ENCODE peak calls at places on chromosomes 3 and 15, in four cellular contexts. D is vagina, M is spleen, R is heart left ventricle. E is an unnamed sample.

GRCh38 chr3:185420762-185421161 is 57.8 kb downstream of the MAP3K13 start:
- DNase-seq in D (no peak), R (no peak), M (no peak), E (no peak)

GRCh38 chr3:126545544-126545943 is 13.2 kb downstream of the C3orf22 start:
- DNase-seq in M (peak; percentile 37), D (no peak), R (no peak), E (no peak)

GRCh38 chr15:101596633-101597032 is 55.5 kb downstream of the TM2D3 start:
- DNase-seq in R (no peak), M (no peak), D (no peak), E (no peak)

GRCh38 chr15:94324835-94325767 is 93.7 kb downstream of the MCTP2 start:
- DNase-seq in R (no peak), M (no peak), D (no peak), E (no peak)

GRCh38 chr3:126126292-126126691 is 42.4 kb upstream of the SLC41A3 start:
- DNase-seq in D (peak; percentile 74), R (no peak), M (peak; percentile 47), E (no peak)

GRCh38 chr3:133038089-133038730 is at the start of gene TMEM108:
- DNase-seq in R (peak; percentile 81), D (no peak), M (peak; percentile 81), E (no peak)

GRCh38 chr15:64430000-64430735 is 30.2 kb upstream of the ZNF609 start:
- DNase-seq in M (no peak), D (peak; percentile 87), R (peak; percentile 27), E (no peak)

GRCh38 chr3:186025161-186025560 is 83.7 kb downstream of the ETV5 start:
- DNase-seq in R (no peak), M (no peak), D (no peak), E (no peak)

GRCh38 chr15:65837301-65838283 is 31.7 kb upstream of the RAB11A start:
- DNase-seq in R (no peak), D (no peak), M (no peak), E (no peak)

GRCh38 chr3:29720660-29721059 is 439.8 kb downstream of the RBMS3 start:
- DNase-seq in M (no peak), R (no peak), D (no peak), E (no peak)

GRCh38 chr15:68783226-68784054 is 37.3 kb downstream of the ANP32A start:
- DNase-seq in M (peak; percentile 89), D (peak; percentile 72), R (no peak), E (no peak)

GRCh38 chr3:151931171-151931570 is 57.7 kb downstream of the SUCNR1 start:
- DNase-seq in R (no peak), M (no peak), D (no peak), E (no peak)

GRCh38 chr3:39426321-39426720 is 19.8 kb downstream of the RPSA start:
- DNase-seq in R (no peak), D (no peak), M (no peak), E (no peak)

GRCh38 chr15:88621789-88622604 is 857 bp downstream of the AEN start:
- DNase-seq in M (no peak), D (no peak), R (no peak), E (no peak)
- TF ChIP-seq POLR2A in M (peak; percentile 43), D (no peak), R (no peak), E (no peak)

DNA sequence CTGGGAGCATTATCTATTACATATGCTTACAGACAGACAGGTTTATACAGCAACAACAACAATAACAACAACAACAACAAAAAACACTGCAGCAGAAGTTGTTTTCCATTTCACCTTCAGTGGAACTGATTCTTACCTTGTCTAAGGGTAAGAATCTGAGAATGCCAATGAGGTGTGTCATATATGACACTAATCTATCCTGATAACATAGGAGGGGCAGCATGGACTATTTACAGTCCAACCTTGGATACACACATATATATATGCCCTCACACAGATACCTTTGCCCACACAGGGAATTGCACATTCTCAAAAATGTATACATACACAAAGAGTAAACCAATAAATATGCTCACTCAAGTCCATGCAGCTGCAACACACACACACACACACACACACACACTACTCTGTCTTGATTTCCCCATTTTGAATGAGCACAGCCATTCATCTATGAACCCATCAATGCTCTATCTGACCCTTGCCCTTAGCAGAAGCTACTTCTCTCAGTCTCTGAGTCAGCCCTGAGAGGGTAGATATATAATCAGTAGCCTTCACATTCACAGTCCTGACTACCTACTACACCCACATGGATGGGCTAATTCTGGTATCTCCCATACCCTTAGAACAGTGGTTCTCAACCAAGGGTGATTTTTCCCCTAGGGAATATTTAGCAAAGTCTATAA is 9.7 kb upstream of the TRANK1 start:
- DNase-seq in M (no peak), D (no peak), R (no peak), E (no peak)
- TF ChIP-seq POLR2A in M (no peak), D (no peak), R (no peak), E (no peak)

GRCh38 chr3:188387921-188388320 is 234.0 kb downstream of the LPP start:
- DNase-seq in D (no peak), M (no peak), R (no peak), E (no peak)
- TF ChIP-seq POLR2A in D (no peak), M (no peak), R (no peak), E (no peak)

GRCh38 chr3:108100906-108101305 is 10.1 kb upstream of the CD47 start:
- DNase-seq in M (no peak), D (no peak), R (no peak), E (no peak)
- TF ChIP-seq POLR2A in M (no peak), D (no peak), R (no peak), E (no peak)

E was measured in esophagus squamous epithelium.